ENCODE peak calls at places on chromosome 2, in eight cellular contexts. S is NCI-H1417, Z is NCI-H1092 treated with DMSO at 0.1 percent for 48 hours, Y is substantia nigra, H is RWPE1, N is right cardiac atrium, Q is MCF 10A, O is NCI-H187 treated with DMSO at 0.1 percent for 48 hours. B is an unnamed sample.

GRCh38 chr2:27016801-27017325 is 15.9 kb upstream of the TMEM214 start:
- DNase-seq in Q (peak), Y (peak), S (peak), H (peak), O (no peak), N (peak), Z (peak), B (peak)

GRCh38 chr2:16652296-16653082 is 13.1 kb downstream of the CYRIA start:
- DNase-seq in Q (no peak), Z (no peak), Y (no peak), N (no peak), O (no peak), H (no peak), S (no peak), B (no peak)

GRCh38 chr2:15331787-15332186 is 229.3 kb downstream of the NBAS start:
- DNase-seq in Q (no peak), N (no peak), H (no peak), O (no peak), Z (no peak), Y (no peak), S (no peak), B (no peak)

GRCh38 chr2:20440001-20440560 is 6.8 kb upstream of the RHOB start:
- DNase-seq in Y (no peak), O (no peak), S (no peak), Q (no peak), N (no peak), H (no peak), Z (no peak), B (no peak)

GRCh38 chr2:216210711-216211131 is 101.6 kb downstream of the XRCC5 start:
- DNase-seq in H (no peak), S (no peak), O (no peak), Z (no peak), Y (no peak), N (no peak), Q (no peak), B (peak)

GRCh38 chr2:235666240-235666781 is 172.5 kb downstream of the AGAP1 start:
- DNase-seq in Q (peak), Z (peak), N (no peak), Y (peak), H (no peak), S (peak), O (peak), B (peak)

GRCh38 chr2:173434729-173435345 is 80.2 kb downstream of the CDCA7 start:
- DNase-seq in O (no peak), N (no peak), S (no peak), Q (no peak), Y (no peak), H (no peak), Z (no peak), B (no peak)

GRCh38 chr2:237698338-237698694 is 70.9 kb downstream of the LRRFIP1 start:
- DNase-seq in Q (no peak), H (no peak), N (no peak), O (no peak), Z (no peak), S (no peak), Y (no peak), B (no peak)

GRCh38 chr2:3712841-3713503 is 9.6 kb downstream of the DCDC2C start:
- DNase-seq in H (no peak), Y (no peak), S (no peak), Z (no peak), O (no peak), Q (no peak), N (no peak), B (peak)

GRCh38 chr2:174716785-174717184 is 47.5 kb downstream of the CHRNA1 start:
- DNase-seq in N (no peak), Q (no peak), O (no peak), Y (no peak), S (no peak), Z (no peak), H (no peak), B (no peak)

GRCh38 chr2:236548179-236548918 is 21.3 kb upstream of the ACKR3 start:
- DNase-seq in H (no peak), S (no peak), Q (no peak), N (no peak), O (no peak), Y (no peak), Z (no peak), B (no peak)

GRCh38 chr2:188117706-188118105 is 174.0 kb upstream of the GULP1 start:
- DNase-seq in Q (no peak), N (no peak), O (no peak), Y (no peak), S (no peak), Z (no peak), H (no peak), B (no peak)

GRCh38 chr2:97759727-97760407 is 46.5 kb downstream of the ZAP70 start:
- DNase-seq in H (no peak), Y (no peak), Q (no peak), O (no peak), N (no peak), Z (no peak), S (no peak), B (no peak)

GRCh38 chr2:72038524-72038923 is 109.1 kb downstream of the CYP26B1 start:
- DNase-seq in Q (no peak), H (no peak), Y (no peak), S (no peak), Z (no peak), N (no peak), O (no peak), B (no peak)

GRCh38 chr2:230358305-230358704 is 31.3 kb downstream of the SP140L start:
- DNase-seq in O (no peak), Z (no peak), H (no peak), N (no peak), S (no peak), Q (no peak), Y (no peak), B (no peak)

GRCh38 chr2:144582651-144583361 is 62.9 kb upstream of the ZEB2 start:
- DNase-seq in Y (no peak), Q (no peak), S (no peak), H (no peak), O (no peak), N (no peak), Z (no peak), B (peak)

GRCh38 chr2:20553580-20553979 is 97.3 kb downstream of the HS1BP3 start:
- DNase-seq in Z (no peak), H (no peak), Q (no peak), N (no peak), O (no peak), S (no peak), Y (no peak), B (no peak)

GRCh38 chr2:117771969-117772630 is 42.4 kb upstream of the DDX18 start:
- DNase-seq in N (no peak), O (no peak), Y (no peak), Z (peak), S (no peak), H (peak), Q (peak), B (peak)

GRCh38 chr2:109261906-109262631 is 133.1 kb downstream of the SH3RF3 start:
- DNase-seq in Q (no peak), O (no peak), Y (no peak), S (no peak), N (no peak), H (no peak), Z (no peak), B (peak)

GRCh38 chr2:9815076-9815475 is 28.2 kb upstream of the TAF1B start:
- DNase-seq in S (no peak), N (no peak), O (no peak), Q (no peak), H (no peak), Y (no peak), Z (no peak), B (no peak)

GRCh38 chr2:231522418-231523180 is 7.6 kb downstream of the NMUR1 start:
- DNase-seq in S (no peak), Q (no peak), N (no peak), O (no peak), Y (no peak), Z (no peak), H (no peak), B (no peak)

GRCh38 chr2:41936751-41937463 is 110.9 kb upstream of the PKDCC start:
- DNase-seq in N (peak), Z (no peak), Q (no peak), Y (no peak), H (no peak), O (no peak), S (no peak), B (no peak)

GRCh38 chr2:30367232-30368070 is 79.6 kb upstream of the LCLAT1 start:
- DNase-seq in Z (no peak), H (no peak), O (no peak), N (no peak), Q (no peak), S (no peak), Y (no peak), B (no peak)

GRCh38 chr2:240501531-240501991 is 56.2 kb downstream of the ANKMY1 start:
- DNase-seq in Q (no peak), S (no peak), H (no peak), Z (no peak), O (no peak), Y (no peak), N (no peak), B (no peak)